ENCODE peak calls at places on chromosomes 7 and 10, in nine cellular contexts. One of them, this sample, is unnamed.

GRCh38 chr7:71408276-71408675 is 276.3 kb downstream of the GALNT17 start:
- DNase-seq in K562: no peak
- DNase-seq in breast epithelium: no peak
- DNase-seq in sigmoid colon: no peak
- DNase-seq in endothelial cell of umbilical vein: no peak
- DNase-seq in stomach: no peak
- DNase-seq in HepG2: no peak
- DNase-seq in HCT116: no peak
- DNase-seq in transverse colon: no peak
- DNase-seq in this sample: no peak

GRCh38 chr7:79420464-79420863 is 33.0 kb downstream of the MAGI2 start:
- DNase-seq in endothelial cell of umbilical vein: no peak
- DNase-seq in HCT116: no peak
- DNase-seq in transverse colon: no peak
- DNase-seq in breast epithelium: no peak
- DNase-seq in sigmoid colon: no peak
- DNase-seq in stomach: no peak
- DNase-seq in HepG2: peak
- DNase-seq in K562: no peak
- DNase-seq in this sample: no peak

GRCh38 chr10:27664464-27664863 is 81.2 kb downstream of the MKX start:
- DNase-seq in stomach: no peak
- DNase-seq in endothelial cell of umbilical vein: no peak
- DNase-seq in HepG2: no peak
- DNase-seq in sigmoid colon: no peak
- DNase-seq in breast epithelium: no peak
- DNase-seq in K562: no peak
- DNase-seq in transverse colon: no peak
- DNase-seq in HCT116: no peak
- DNase-seq in this sample: no peak

GRCh38 chr7:1675036-1675671 is 5.1 kb downstream of the ELFN1 start:
- DNase-seq in breast epithelium: peak
- DNase-seq in stomach: no peak
- DNase-seq in K562: no peak
- DNase-seq in endothelial cell of umbilical vein: no peak
- DNase-seq in sigmoid colon: peak
- DNase-seq in HCT116: no peak
- DNase-seq in transverse colon: no peak
- DNase-seq in HepG2: no peak
- DNase-seq in this sample: no peak

GRCh38 chr10:97647556-97647955 is 7.1 kb downstream of the PI4K2A start:
- DNase-seq in HCT116: no peak
- DNase-seq in sigmoid colon: no peak
- DNase-seq in HepG2: no peak
- DNase-seq in endothelial cell of umbilical vein: no peak
- DNase-seq in breast epithelium: no peak
- DNase-seq in K562: no peak
- DNase-seq in stomach: no peak
- DNase-seq in transverse colon: no peak
- DNase-seq in this sample: no peak

GRCh38 chr10:11058965-11059364 is 41.3 kb downstream of the CELF2 start:
- DNase-seq in sigmoid colon: no peak
- DNase-seq in stomach: no peak
- DNase-seq in HepG2: no peak
- DNase-seq in breast epithelium: no peak
- DNase-seq in K562: no peak
- DNase-seq in transverse colon: no peak
- DNase-seq in endothelial cell of umbilical vein: no peak
- DNase-seq in HCT116: no peak
- DNase-seq in this sample: no peak

GRCh38 chr10:110456046-110456445 is 41.7 kb upstream of the DUSP5 start:
- DNase-seq in endothelial cell of umbilical vein: peak
- DNase-seq in breast epithelium: no peak
- DNase-seq in HepG2: no peak
- DNase-seq in stomach: peak
- DNase-seq in sigmoid colon: peak
- DNase-seq in K562: no peak
- DNase-seq in transverse colon: peak
- DNase-seq in HCT116: no peak
- DNase-seq in this sample: no peak

GRCh38 chr10:79470096-79470495 is 24.7 kb upstream of the ZCCHC24 start:
- DNase-seq in K562: no peak
- DNase-seq in HepG2: no peak
- DNase-seq in breast epithelium: no peak
- DNase-seq in endothelial cell of umbilical vein: no peak
- DNase-seq in transverse colon: no peak
- DNase-seq in stomach: no peak
- DNase-seq in sigmoid colon: no peak
- DNase-seq in HCT116: no peak
- DNase-seq in this sample: no peak

GRCh38 chr7:122975341-122975740 is 20.2 kb downstream of the TAS2R16 start:
- DNase-seq in stomach: no peak
- DNase-seq in HCT116: peak
- DNase-seq in endothelial cell of umbilical vein: no peak
- DNase-seq in breast epithelium: no peak
- DNase-seq in K562: no peak
- DNase-seq in sigmoid colon: no peak
- DNase-seq in transverse colon: no peak
- DNase-seq in HepG2: no peak
- DNase-seq in this sample: no peak

GRCh38 chr10:69418052-69418752 is 1.5 kb upstream of the TACR2 start:
- DNase-seq in breast epithelium: no peak
- DNase-seq in stomach: no peak
- DNase-seq in endothelial cell of umbilical vein: no peak
- DNase-seq in HCT116: no peak
- DNase-seq in transverse colon: peak
- DNase-seq in sigmoid colon: peak
- DNase-seq in HepG2: peak
- DNase-seq in K562: no peak
- DNase-seq in this sample: no peak

GRCh38 chr7:70434376-70434775 is 697.6 kb upstream of the GALNT17 start:
- DNase-seq in stomach: no peak
- DNase-seq in sigmoid colon: no peak
- DNase-seq in transverse colon: no peak
- DNase-seq in K562: no peak
- DNase-seq in breast epithelium: no peak
- DNase-seq in HCT116: no peak
- DNase-seq in endothelial cell of umbilical vein: no peak
- DNase-seq in HepG2: no peak
- DNase-seq in this sample: no peak

GRCh38 chr10:61447127-61447526 is 6.1 kb downstream of the TMEM26 start:
- DNase-seq in endothelial cell of umbilical vein: no peak
- DNase-seq in HepG2: no peak
- DNase-seq in K562: no peak
- DNase-seq in HCT116: no peak
- DNase-seq in sigmoid colon: no peak
- DNase-seq in breast epithelium: no peak
- DNase-seq in transverse colon: no peak
- DNase-seq in stomach: no peak
- DNase-seq in this sample: no peak

DNA sequence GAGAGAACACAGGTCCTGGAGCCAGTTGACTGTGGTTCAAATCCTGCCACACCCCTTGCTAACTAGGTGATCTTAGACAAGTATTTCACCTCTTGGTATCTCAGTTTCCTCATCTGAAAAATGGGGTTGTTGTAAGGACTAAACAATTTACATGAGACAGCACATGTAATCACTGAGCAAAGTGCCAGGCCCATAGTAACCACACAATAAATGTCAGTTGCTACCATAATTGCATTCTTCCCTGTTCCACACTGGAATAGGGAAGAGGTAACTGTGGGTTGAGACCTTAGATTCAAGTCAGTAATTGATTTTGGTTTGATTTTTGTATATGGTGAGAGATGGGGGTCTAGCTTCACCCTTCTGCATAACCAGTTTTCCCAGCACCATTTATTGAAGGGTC is 91.4 kb upstream of the PDLIM1 start:
- DNase-seq in endothelial cell of umbilical vein: no peak
- DNase-seq in K562: no peak
- DNase-seq in stomach: no peak
- DNase-seq in breast epithelium: no peak
- DNase-seq in sigmoid colon: no peak
- DNase-seq in HCT116: no peak
- DNase-seq in HepG2: no peak
- DNase-seq in transverse colon: no peak
- DNase-seq in this sample: no peak
- TF ChIP-seq POLR2A in endothelial cell of umbilical vein: no peak
- TF ChIP-seq POLR2A in K562: no peak
- TF ChIP-seq POLR2A in stomach: no peak
- TF ChIP-seq POLR2A in breast epithelium: no peak
- TF ChIP-seq POLR2A in sigmoid colon: no peak
- TF ChIP-seq POLR2A in HCT116: no peak
- TF ChIP-seq POLR2A in HepG2: no peak
- TF ChIP-seq POLR2A in transverse colon: no peak
- TF ChIP-seq POLR2A in this sample: no peak

DNA sequence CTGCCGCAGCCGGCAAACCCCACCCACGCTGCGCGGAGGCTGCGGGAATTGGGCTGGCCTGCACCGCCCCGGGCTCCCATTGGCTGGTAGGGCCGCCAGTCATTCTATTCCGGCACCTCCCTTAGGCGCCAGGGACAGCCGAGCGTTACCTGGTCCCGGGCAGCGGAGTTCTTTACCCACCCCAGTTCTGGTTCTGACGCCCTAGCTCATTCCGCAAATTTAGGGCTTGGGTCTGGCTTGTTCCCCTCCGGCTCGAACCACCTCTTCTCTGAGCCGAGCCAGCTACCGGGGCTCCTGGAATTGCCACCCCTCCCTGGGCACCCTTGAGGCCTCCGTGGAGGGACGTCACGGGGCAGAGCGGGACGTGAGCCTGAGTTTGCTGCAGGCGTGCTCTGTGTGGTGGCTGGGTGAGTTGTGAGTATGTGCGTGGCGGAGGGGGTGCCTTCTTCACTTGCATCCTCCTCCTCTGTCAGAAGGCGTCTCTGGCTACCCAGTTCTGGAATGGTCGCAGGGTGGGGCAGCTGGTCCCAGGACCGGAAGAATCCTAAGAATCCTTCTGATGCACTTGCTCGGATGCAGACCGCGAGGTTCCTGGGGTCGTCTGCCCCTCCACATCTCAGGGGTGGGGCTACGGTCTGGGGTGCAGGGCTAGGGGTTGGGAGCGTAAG is at the start of the genes PDZD7 and SFXN3:
- DNase-seq in K562: peak
- DNase-seq in HepG2: peak
- DNase-seq in sigmoid colon: peak
- DNase-seq in breast epithelium: peak
- DNase-seq in HCT116: peak
- DNase-seq in endothelial cell of umbilical vein: peak
- DNase-seq in transverse colon: peak
- DNase-seq in stomach: peak
- DNase-seq in this sample: peak
- TF ChIP-seq POLR2AphosphoS5 in K562: no peak
- TF ChIP-seq POLR2AphosphoS5 in HepG2: no peak
- TF ChIP-seq POLR2AphosphoS5 in sigmoid colon: peak
- TF ChIP-seq POLR2AphosphoS5 in breast epithelium: no peak
- TF ChIP-seq POLR2AphosphoS5 in HCT116: no peak
- TF ChIP-seq POLR2AphosphoS5 in endothelial cell of umbilical vein: no peak
- TF ChIP-seq POLR2AphosphoS5 in transverse colon: peak
- TF ChIP-seq POLR2AphosphoS5 in stomach: peak
- TF ChIP-seq POLR2AphosphoS5 in this sample: no peak

DNA sequence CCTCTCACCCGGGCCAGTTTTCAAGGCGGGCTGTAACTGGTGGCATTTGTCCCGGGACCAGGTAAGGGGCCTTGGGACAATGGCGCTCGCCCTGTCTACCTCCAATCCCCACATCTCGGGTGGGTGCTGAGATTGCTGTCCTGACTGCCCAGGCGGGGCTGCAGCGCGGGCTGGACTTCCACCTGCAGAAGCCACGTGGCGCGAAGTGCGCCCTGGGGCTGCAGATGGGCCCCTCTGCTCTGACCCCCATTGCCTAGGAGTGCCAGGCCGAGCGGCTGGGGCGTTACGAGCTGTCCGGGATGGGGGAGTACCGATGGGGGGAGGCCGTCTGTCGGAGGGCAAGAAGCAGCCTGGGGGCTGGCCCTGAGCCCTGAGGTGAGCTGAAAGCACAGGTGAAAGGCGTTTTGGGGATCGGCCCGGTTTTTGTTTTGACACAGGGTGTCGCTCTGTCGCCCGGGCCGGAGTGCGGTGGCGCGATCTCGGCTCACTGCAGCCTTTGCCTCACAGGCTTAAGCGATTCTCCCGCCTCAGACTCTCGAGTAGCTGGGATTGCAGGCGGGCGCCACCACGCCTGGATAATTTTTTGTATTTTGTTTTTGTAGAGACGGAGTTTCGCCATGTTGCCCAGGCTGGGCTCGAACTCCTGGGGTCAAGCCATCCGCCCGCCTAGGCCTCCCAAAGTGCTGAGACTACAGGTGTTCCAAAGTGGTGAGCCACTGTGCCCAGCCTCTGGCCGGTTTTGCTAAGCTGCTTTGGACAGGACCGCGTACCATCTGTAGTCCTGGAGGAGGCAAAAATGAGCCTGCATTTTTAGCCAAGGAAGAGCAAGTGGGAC is at the start of gene SFXN2:
- DNase-seq in stomach: peak
- DNase-seq in sigmoid colon: no peak
- DNase-seq in HepG2: no peak
- DNase-seq in HCT116: no peak
- DNase-seq in transverse colon: peak
- DNase-seq in breast epithelium: peak
- DNase-seq in endothelial cell of umbilical vein: no peak
- DNase-seq in K562: no peak
- DNase-seq in this sample: peak
- TF ChIP-seq POLR2A in stomach: no peak
- TF ChIP-seq POLR2A in sigmoid colon: no peak
- TF ChIP-seq POLR2A in HepG2: peak
- TF ChIP-seq POLR2A in HCT116: peak
- TF ChIP-seq POLR2A in transverse colon: peak
- TF ChIP-seq POLR2A in breast epithelium: no peak
- TF ChIP-seq POLR2A in endothelial cell of umbilical vein: no peak
- TF ChIP-seq POLR2A in K562: peak
- TF ChIP-seq POLR2A in this sample: peak

GRCh38 chr10:131560166-131560565 is 248.6 kb upstream of the TCERG1L start:
- DNase-seq in endothelial cell of umbilical vein: no peak
- DNase-seq in stomach: no peak
- DNase-seq in sigmoid colon: no peak
- DNase-seq in HCT116: no peak
- DNase-seq in breast epithelium: no peak
- DNase-seq in K562: no peak
- DNase-seq in HepG2: no peak
- DNase-seq in transverse colon: no peak
- DNase-seq in this sample: no peak

GRCh38 chr10:131559450-131559911 is 248.0 kb upstream of the TCERG1L start:
- DNase-seq in transverse colon: no peak
- DNase-seq in sigmoid colon: no peak
- DNase-seq in endothelial cell of umbilical vein: no peak
- DNase-seq in stomach: no peak
- DNase-seq in K562: no peak
- DNase-seq in HCT116: no peak
- DNase-seq in HepG2: no peak
- DNase-seq in breast epithelium: no peak
- DNase-seq in this sample: no peak

GRCh38 chr10:131560726-131561390 is 249.3 kb upstream of the TCERG1L start:
- DNase-seq in HepG2: no peak
- DNase-seq in transverse colon: no peak
- DNase-seq in sigmoid colon: no peak
- DNase-seq in stomach: no peak
- DNase-seq in HCT116: no peak
- DNase-seq in K562: no peak
- DNase-seq in breast epithelium: no peak
- DNase-seq in endothelial cell of umbilical vein: no peak
- DNase-seq in this sample: no peak

GRCh38 chr10:131556897-131557500 is 245.5 kb upstream of the TCERG1L start:
- DNase-seq in HepG2: no peak
- DNase-seq in HCT116: no peak
- DNase-seq in transverse colon: no peak
- DNase-seq in breast epithelium: no peak
- DNase-seq in stomach: no peak
- DNase-seq in K562: no peak
- DNase-seq in endothelial cell of umbilical vein: no peak
- DNase-seq in sigmoid colon: no peak
- DNase-seq in this sample: no peak

GRCh38 chr10:131561897-131562296 is 250.4 kb upstream of the TCERG1L start:
- DNase-seq in endothelial cell of umbilical vein: no peak
- DNase-seq in HCT116: no peak
- DNase-seq in transverse colon: no peak
- DNase-seq in stomach: no peak
- DNase-seq in HepG2: no peak
- DNase-seq in sigmoid colon: no peak
- DNase-seq in breast epithelium: no peak
- DNase-seq in K562: no peak
- DNase-seq in this sample: no peak
- TF ChIP-seq POLR2AphosphoS5 in endothelial cell of umbilical vein: no peak
- TF ChIP-seq POLR2AphosphoS5 in HCT116: no peak
- TF ChIP-seq POLR2AphosphoS5 in transverse colon: no peak
- TF ChIP-seq POLR2AphosphoS5 in stomach: no peak
- TF ChIP-seq POLR2AphosphoS5 in HepG2: no peak
- TF ChIP-seq POLR2AphosphoS5 in sigmoid colon: no peak
- TF ChIP-seq POLR2AphosphoS5 in breast epithelium: no peak
- TF ChIP-seq POLR2AphosphoS5 in K562: no peak
- TF ChIP-seq POLR2AphosphoS5 in this sample: no peak

This sample was measured in GM12892.